ENCODE peak calls at places on chromosomes 5 and 9, in eight cellular contexts. T is colonic mucosa, H is lower lobe of right lung, S is PC-3, N is AG04449, K is AG09309, C is cardiac muscle cell, U is fibroblast of lung. A is an unnamed sample.

GRCh38 chr9:94821098-94821930 is 94.8 kb downstream of the AOPEP start:
- DNase-seq in C (no peak), H (no peak), S (no peak), U (no peak), K (no peak), N (no peak), T (no peak), A (no peak)

GRCh38 chr9:94900222-94901018 is 173.9 kb downstream of the AOPEP start:
- DNase-seq in T (no peak), H (no peak), K (peak), N (peak), C (peak), S (peak), U (peak), A (no peak)

GRCh38 chr5:3428355-3428754 is 167.3 kb upstream of the IRX1 start:
- DNase-seq in S (no peak), U (no peak), C (no peak), K (no peak), N (no peak), H (no peak), T (no peak), A (no peak)

GRCh38 chr9:94666364-94667099 is 27.2 kb upstream of the FBP1 start:
- DNase-seq in H (no peak), K (no peak), U (no peak), S (no peak), C (no peak), N (no peak), T (no peak), A (no peak)

GRCh38 chr9:14279671-14280070 is 34.3 kb downstream of the NFIB start:
- DNase-seq in H (no peak), U (peak), K (no peak), C (no peak), T (no peak), S (no peak), N (no peak), A (no peak)

GRCh38 chr9:5499889-5500398 is 10.4 kb upstream of the PDCD1LG2 start:
- DNase-seq in K (no peak), T (peak), H (no peak), U (peak), C (peak), N (no peak), S (peak), A (no peak)

GRCh38 chr5:756171-756570 is 28.4 kb downstream of the ZDHHC11B start:
- DNase-seq in U (no peak), S (no peak), H (peak), C (no peak), N (no peak), T (peak), K (no peak), A (no peak)

GRCh38 chr5:56950626-56951130 is 1.2 kb downstream of the MIER3 start:
- DNase-seq in N (no peak), U (peak), H (peak), S (peak), C (peak), K (peak), T (peak), A (no peak)

GRCh38 chr5:32330126-32330971 is 17.6 kb upstream of the MTMR12 start:
- DNase-seq in T (peak), N (no peak), C (no peak), U (no peak), H (no peak), S (no peak), K (no peak), A (no peak)

GRCh38 chr5:14901462-14902051 is 30.0 kb upstream of the ANKH start:
- DNase-seq in N (no peak), T (no peak), C (peak), S (no peak), K (peak), H (no peak), U (peak), A (no peak)

GRCh38 chr9:90805006-90805993 is 3.7 kb downstream of the SYK start:
- DNase-seq in H (no peak), C (no peak), S (no peak), K (no peak), U (no peak), N (no peak), T (no peak), A (no peak)

GRCh38 chr9:128940946-128941755 is 6.3 kb downstream of the DOLK start:
- DNase-seq in N (no peak), U (no peak), S (no peak), T (no peak), H (peak), K (no peak), C (no peak), A (no peak)

GRCh38 chr5:115657883-115658233 is 32.0 kb upstream of the TMED7 start:
- DNase-seq in N (peak), K (peak), H (no peak), C (peak), S (peak), T (no peak), U (peak), A (peak)

GRCh38 chr5:139655727-139656271 is 7.7 kb downstream of the CXXC5 start:
- DNase-seq in C (no peak), H (peak), U (peak), N (no peak), K (no peak), S (no peak), T (no peak), A (no peak)

GRCh38 chr5:131361677-131362315 is 97.9 kb downstream of the CDC42SE2 start:
- DNase-seq in S (no peak), H (no peak), U (no peak), T (no peak), N (no peak), K (no peak), C (no peak), A (no peak)

GRCh38 chr5:133907075-133907474 is 61.4 kb downstream of the C5orf15 start:
- DNase-seq in U (no peak), K (no peak), N (no peak), T (no peak), H (no peak), S (no peak), C (no peak), A (no peak)

GRCh38 chr5:77437194-77437593 is 54.9 kb downstream of the WDR41 start:
- DNase-seq in K (no peak), S (peak), T (no peak), U (no peak), H (no peak), N (no peak), C (peak), A (no peak)

GRCh38 chr9:18459958-18460584 is 13.9 kb upstream of the ADAMTSL1 start:
- DNase-seq in K (peak), U (peak), H (no peak), T (no peak), S (peak), N (no peak), C (peak), A (no peak)

GRCh38 chr9:87035868-87036267 is 88.6 kb upstream of the GAS1 start:
- DNase-seq in C (no peak), T (no peak), K (no peak), S (no peak), U (no peak), N (no peak), H (no peak), A (no peak)

GRCh38 chr5:138968601-138969000 is 93.5 kb upstream of the LRRTM2 start:
- DNase-seq in N (no peak), S (no peak), T (no peak), K (no peak), U (no peak), H (no peak), C (no peak), A (no peak)

GRCh38 chr9:121321039-121321503 is 49.0 kb downstream of the STOM start:
- DNase-seq in S (no peak), N (no peak), C (peak), T (no peak), H (peak), K (no peak), U (peak), A (no peak)

GRCh38 chr9:128406848-128407391 is 13.7 kb upstream of the CERCAM start:
- DNase-seq in S (peak), K (no peak), H (no peak), T (no peak), U (peak), N (no peak), C (peak), A (no peak)

GRCh38 chr9:72213906-72214305 is 64.7 kb downstream of the GDA start:
- DNase-seq in U (no peak), T (no peak), C (no peak), H (no peak), S (no peak), K (no peak), N (no peak), A (no peak)

GRCh38 chr5:133952729-133953567 is 15.5 kb downstream of the C5orf15 start:
- DNase-seq in S (no peak), N (peak), T (peak), C (peak), H (no peak), K (peak), U (peak), A (peak)

GRCh38 chr5:97383996-97384395 is 200.9 kb upstream of the RIOK2 start:
- DNase-seq in N (no peak), C (peak), K (no peak), T (no peak), S (peak), H (no peak), U (peak), A (peak)

GRCh38 chr9:20405086-20405485 is 217.2 kb downstream of the MLLT3 start:
- DNase-seq in H (no peak), S (no peak), T (no peak), U (peak), C (no peak), N (no peak), K (no peak), A (no peak)

GRCh38 chr5:11617080-11617479 is 287.2 kb downstream of the CTNND2 start:
- DNase-seq in S (no peak), T (no peak), N (no peak), U (peak), C (no peak), H (no peak), K (no peak), A (no peak)

GRCh38 chr5:92371171-92371888 is 988.2 kb upstream of the ARRDC3 start:
- DNase-seq in H (no peak), U (no peak), K (no peak), N (no peak), T (no peak), S (no peak), C (no peak), A (no peak)

GRCh38 chr5:34497031-34497808 is 158.9 kb upstream of the RAI14 start:
- DNase-seq in N (no peak), C (peak), U (no peak), S (no peak), H (no peak), T (peak), K (no peak), A (no peak)

GRCh38 chr5:59450245-59450644 is 443.3 kb downstream of the PDE4D start:
- DNase-seq in T (no peak), H (no peak), N (no peak), C (no peak), S (peak), U (no peak), K (no peak), A (no peak)
- TF ChIP-seq CTCF in T (no peak), H (no peak), N (no peak), C (peak), S (peak), U (peak), K (peak), A (peak)

DNA sequence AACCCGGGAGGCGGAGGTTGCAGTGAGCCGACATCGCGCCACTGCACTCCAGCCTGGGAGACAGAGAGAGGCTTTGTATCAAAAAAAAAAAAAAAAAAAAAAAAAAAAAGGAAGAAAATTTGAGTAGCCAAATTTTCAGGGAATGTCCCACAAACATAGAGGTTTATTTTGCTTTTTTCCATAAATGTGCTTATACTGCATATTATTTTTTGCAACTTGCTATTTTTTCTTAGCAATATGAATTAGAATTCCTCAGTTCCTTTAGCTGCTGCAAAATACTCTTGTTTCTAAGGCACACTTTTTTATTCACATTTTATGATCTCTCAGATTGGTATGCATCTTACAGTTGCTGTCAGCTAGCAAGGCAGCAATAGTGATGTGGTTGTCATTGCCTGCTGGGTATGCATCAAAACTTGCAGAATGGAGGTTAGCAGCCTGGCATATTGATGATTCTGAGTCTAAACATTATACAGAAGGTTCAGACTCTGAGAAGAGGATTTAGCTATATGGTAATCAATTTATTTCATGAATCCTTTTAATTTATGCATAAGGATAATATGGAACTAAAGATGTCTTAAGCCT is 13.0 kb upstream of the MSANTD3 start:
- DNase-seq in K (no peak), S (no peak), T (no peak), H (no peak), N (no peak), C (no peak), U (no peak), A (no peak)
- H3K4me3 ChIP-seq in K (no peak), S (no peak), T (no peak), H (no peak), N (no peak), C (no peak), U (no peak), A (no peak)

DNA sequence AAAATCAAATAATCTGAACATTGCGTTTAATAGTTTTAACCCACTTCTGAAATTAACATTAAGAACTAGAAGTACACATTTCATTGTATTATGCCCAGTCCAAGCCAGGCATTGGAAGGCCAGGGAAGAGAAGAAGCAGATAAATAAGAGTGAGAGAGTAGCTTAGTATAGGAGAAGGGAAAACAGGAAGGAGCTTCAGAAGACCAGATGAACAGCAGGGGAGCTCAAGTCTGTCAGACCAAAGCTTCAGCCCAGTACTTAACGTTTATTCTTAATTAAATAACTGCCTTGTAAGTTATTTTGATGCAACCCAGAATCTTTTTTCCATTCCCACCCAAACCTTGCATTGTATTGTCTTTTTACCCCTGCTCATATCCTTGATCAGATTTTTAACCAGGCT is 11.5 kb upstream of the FAM120AOS start:
- DNase-seq in H (no peak), N (no peak), K (no peak), U (no peak), C (no peak), S (no peak), T (no peak), A (no peak)
- TF ChIP-seq CTCF in H (no peak), N (no peak), K (no peak), U (no peak), C (no peak), S (no peak), T (no peak), A (no peak)

GRCh38 chr9:133429641-133430161 is 7.5 kb downstream of the ADAMTS13 start:
- DNase-seq in C (peak), K (no peak), S (no peak), N (no peak), T (peak), U (peak), H (no peak), A (no peak)
- H3K4me3 ChIP-seq in C (no peak), K (no peak), S (no peak), N (no peak), T (no peak), U (no peak), H (no peak), A (no peak)

GRCh38 chr5:64074533-64074932 is 91.1 kb upstream of the RNF180 start:
- DNase-seq in U (peak), N (no peak), H (no peak), T (no peak), S (peak), C (peak), K (peak), A (peak)
- TF ChIP-seq CTCF in U (peak), N (peak), H (peak), T (peak), S (peak), C (peak), K (peak), A (peak)

DNA sequence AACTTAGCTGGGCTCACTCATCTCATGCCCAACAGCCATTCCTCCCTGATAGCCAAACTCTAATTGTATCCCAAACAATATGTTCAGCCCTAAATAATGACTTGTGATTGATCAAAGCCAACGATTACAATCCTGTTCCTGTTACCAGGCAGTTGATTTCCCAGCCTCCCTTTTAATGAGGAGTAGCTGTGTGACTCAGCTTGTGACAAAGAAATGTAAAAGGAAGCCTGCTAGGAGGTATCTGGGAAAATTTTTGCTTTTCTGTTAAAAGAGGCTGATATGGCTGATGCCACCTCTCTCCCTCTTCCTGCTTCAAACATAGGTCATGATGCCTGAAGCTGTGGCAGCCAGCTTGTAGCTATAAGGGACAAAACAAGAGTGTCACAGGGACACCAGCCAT is 19.6 kb upstream of the ENC1 start:
- DNase-seq in S (peak), N (no peak), T (no peak), H (no peak), U (no peak), C (no peak), K (no peak), A (no peak)
- H3K4me3 ChIP-seq in S (no peak), N (no peak), T (no peak), H (no peak), U (no peak), C (no peak), K (no peak), A (no peak)

DNA sequence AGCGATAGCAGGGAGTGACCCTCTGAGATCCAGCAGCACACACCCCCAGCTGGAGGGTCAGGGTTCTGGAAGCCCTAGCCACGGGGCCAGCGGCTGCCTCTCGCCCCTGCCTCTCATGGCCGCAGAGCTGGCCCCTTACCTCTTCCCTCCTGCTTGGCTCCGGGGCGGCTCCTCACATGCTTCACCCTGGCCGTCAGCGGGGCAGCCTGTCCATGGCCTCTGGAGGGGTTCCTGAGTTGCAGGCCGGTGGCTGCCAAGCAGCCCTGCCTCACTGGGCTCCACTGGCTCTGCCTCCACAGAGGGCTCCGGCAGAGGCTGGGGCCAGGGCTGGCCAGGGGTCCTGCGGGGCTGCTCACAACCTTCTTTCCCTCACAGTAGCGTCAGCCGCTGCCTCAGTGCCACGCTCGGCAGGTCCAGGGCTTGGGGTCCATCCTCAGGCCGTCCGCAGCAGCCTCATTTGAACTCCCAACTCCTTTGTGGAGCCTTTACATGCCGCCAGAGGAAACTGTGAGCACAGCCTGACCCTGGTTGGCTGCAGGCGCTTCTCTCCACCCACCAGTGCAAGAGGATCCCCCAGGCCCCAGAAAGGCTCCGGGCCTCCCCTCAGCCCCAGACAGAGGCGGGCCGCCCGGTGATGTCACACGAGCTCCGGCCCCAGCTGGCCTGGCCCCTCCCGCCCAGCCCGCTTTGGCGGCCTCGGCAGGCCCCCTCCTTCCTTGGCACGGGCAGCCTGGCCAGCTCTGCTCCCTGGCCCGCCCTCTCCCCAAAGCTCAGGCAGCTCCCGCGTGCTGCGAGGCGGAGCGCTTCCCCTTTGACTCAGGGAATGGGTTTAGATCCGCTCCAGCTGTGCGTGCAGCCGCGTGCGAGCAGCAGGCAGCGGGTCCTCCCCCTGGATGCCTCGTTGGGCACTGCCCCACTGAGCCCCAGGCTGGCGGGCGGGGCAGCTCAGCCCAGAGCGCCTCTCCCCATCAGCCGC is at the start of gene ANGPTL2:
- DNase-seq in K (peak), N (peak), U (peak), C (peak), T (peak), S (peak), H (peak), A (peak)
- TF ChIP-seq CTCF in K (peak), N (peak), U (peak), C (no peak), T (no peak), S (no peak), H (no peak), A (no peak)

GRCh38 chr5:112923148-112923917 is 1.3 kb upstream of the REEP5 start:
- DNase-seq in K (no peak), S (no peak), C (no peak), N (no peak), H (no peak), T (no peak), U (no peak), A (no peak)
- H3K4me3 ChIP-seq in K (no peak), S (no peak), C (no peak), N (no peak), H (peak), T (no peak), U (no peak), A (no peak)

DNA sequence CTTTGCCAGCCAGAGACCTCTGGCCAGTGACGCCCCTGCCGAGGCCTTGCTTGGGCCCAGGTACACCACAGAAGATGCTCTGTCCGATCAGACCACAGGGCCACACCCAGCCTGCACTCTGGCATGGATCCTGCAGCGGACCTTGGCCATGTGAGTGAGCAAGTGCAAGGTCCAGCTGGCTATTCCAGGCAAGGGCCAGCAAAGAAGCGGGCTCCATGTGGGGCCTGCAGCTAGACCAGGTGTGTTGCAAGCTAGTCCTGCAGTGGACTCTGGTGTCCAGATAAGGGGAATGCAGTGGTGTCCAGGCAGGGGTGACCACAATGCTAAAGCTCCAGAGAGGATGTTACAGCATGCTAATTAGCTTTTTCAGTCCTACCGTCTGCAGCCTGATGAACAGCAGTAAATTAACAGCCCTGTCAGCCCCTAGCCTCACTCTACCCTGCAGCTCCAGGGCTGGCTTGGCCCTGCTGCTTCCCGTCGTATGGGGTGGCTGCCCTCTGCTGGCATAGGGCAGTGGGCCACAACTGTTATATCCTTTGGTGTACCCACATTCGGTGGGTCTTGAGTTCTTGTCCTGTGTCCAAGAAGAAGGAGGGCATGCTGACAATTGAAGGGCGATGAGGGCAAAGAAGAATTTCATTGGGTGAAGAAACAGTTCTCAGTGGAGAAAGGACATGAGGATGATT is 284.5 kb upstream of the POU5F2 start:
- DNase-seq in H (no peak), U (no peak), T (no peak), K (no peak), S (no peak), N (no peak), C (no peak), A (no peak)
- TF ChIP-seq CTCF in H (no peak), U (no peak), T (no peak), K (no peak), S (peak), N (no peak), C (no peak), A (no peak)